ENCODE peak calls at places on chromosomes 13 and 19, in seven cellular contexts. A, H, Y, Q, I, K and G are unnamed samples.

GRCh38 chr13:24152292-24153214 is 8.0 kb upstream of the SPATA13 start:
- DNase-seq in A (no peak), H (no peak), Y (no peak), Q (no peak), I (no peak), K (no peak), G (no peak)

GRCh38 chr13:29922281-29922821 is 71.9 kb upstream of the UBL3 start:
- DNase-seq in A (no peak), H (no peak), Y (no peak), Q (no peak), I (peak), K (no peak), G (no peak)

GRCh38 chr13:32997399-32997798 is 18.8 kb upstream of the KL start:
- DNase-seq in A (no peak), H (no peak), Y (no peak), Q (no peak), I (no peak), K (no peak), G (no peak)

GRCh38 chr19:47613165-47614146 is 4.5 kb downstream of the BICRA start:
- DNase-seq in A (peak), H (no peak), Y (no peak), Q (peak), I (peak), K (no peak), G (peak)

GRCh38 chr13:34816543-34816942 is 125.5 kb upstream of the NBEA start:
- DNase-seq in A (no peak), H (no peak), Y (no peak), Q (no peak), I (no peak), K (no peak), G (no peak)

GRCh38 chr13:57878291-57878690 is 246.7 kb downstream of the PCDH17 start:
- DNase-seq in A (no peak), H (no peak), Y (no peak), Q (no peak), I (peak), K (no peak), G (no peak)

GRCh38 chr13:109256866-109257760 is 529.3 kb downstream of the IRS2 start:
- DNase-seq in A (peak), H (no peak), Y (no peak), Q (no peak), I (peak), K (peak), G (no peak)

GRCh38 chr13:107736149-107736548 is 479.2 kb downstream of the LIG4 start:
- DNase-seq in A (no peak), H (no peak), Y (no peak), Q (no peak), I (no peak), K (no peak), G (no peak)

GRCh38 chr19:46776927-46777911 is 11.2 kb downstream of the SLC1A5 start:
- DNase-seq in A (no peak), H (no peak), Y (no peak), Q (peak), I (no peak), K (no peak), G (peak)

GRCh38 chr13:32728327-32728726 is 142.1 kb downstream of the PDS5B start:
- DNase-seq in A (no peak), H (no peak), Y (no peak), Q (peak), I (no peak), K (no peak), G (peak)

GRCh38 chr13:51562011-51562671 is 22.1 kb upstream of the WDFY2 start:
- DNase-seq in A (no peak), H (no peak), Y (no peak), Q (no peak), I (no peak), K (peak), G (no peak)

GRCh38 chr13:83549671-83550070 is 332.6 kb downstream of the SLITRK1 start:
- DNase-seq in A (no peak), H (no peak), Y (no peak), Q (no peak), I (no peak), K (no peak), G (no peak)

GRCh38 chr13:97538193-97538592 is 104.2 kb downstream of the RAP2A start:
- DNase-seq in A (no peak), H (no peak), Y (no peak), Q (no peak), I (no peak), K (no peak), G (no peak)

GRCh38 chr19:16324384-16325160 is at the start of gene KLF2:
- DNase-seq in A (peak), H (peak), Y (peak), Q (peak), I (peak), K (peak), G (peak)

GRCh38 chr19:35266904-35267817 is 1.6 kb upstream of the USF2 start:
- DNase-seq in A (no peak), H (peak), Y (no peak), Q (peak), I (no peak), K (peak), G (peak)

GRCh38 chr19:958967-959685 is 25.0 kb upstream of the WDR18 start:
- DNase-seq in A (peak), H (no peak), Y (no peak), Q (no peak), I (peak), K (no peak), G (no peak)

GRCh38 chr19:14467816-14468215 is 7.3 kb downstream of the PTGER1 start:
- DNase-seq in A (no peak), H (no peak), Y (no peak), Q (no peak), I (no peak), K (no peak), G (peak)

GRCh38 chr19:1453525-1454371 is 3.8 kb downstream of the APC2 start:
- DNase-seq in A (no peak), H (no peak), Y (no peak), Q (peak), I (peak), K (peak), G (peak)

GRCh38 chr19:58575183-58576041 is 2.3 kb upstream of the MZF1 start:
- DNase-seq in A (peak), H (peak), Y (peak), Q (peak), I (peak), K (peak), G (peak)

GRCh38 chr13:56986121-56986520 is 154.6 kb upstream of the PRR20A start:
- DNase-seq in A (no peak), H (no peak), Y (no peak), Q (no peak), I (no peak), K (no peak), G (no peak)

GRCh38 chr19:40672038-40672437 is 18.4 kb downstream of the NUMBL start:
- DNase-seq in A (no peak), H (no peak), Y (no peak), Q (no peak), I (no peak), K (no peak), G (no peak)

GRCh38 chr13:50236898-50237318 is 221.7 kb downstream of the KCNRG start:
- DNase-seq in A (peak), H (no peak), Y (no peak), Q (no peak), I (peak), K (no peak), G (no peak)

DNA sequence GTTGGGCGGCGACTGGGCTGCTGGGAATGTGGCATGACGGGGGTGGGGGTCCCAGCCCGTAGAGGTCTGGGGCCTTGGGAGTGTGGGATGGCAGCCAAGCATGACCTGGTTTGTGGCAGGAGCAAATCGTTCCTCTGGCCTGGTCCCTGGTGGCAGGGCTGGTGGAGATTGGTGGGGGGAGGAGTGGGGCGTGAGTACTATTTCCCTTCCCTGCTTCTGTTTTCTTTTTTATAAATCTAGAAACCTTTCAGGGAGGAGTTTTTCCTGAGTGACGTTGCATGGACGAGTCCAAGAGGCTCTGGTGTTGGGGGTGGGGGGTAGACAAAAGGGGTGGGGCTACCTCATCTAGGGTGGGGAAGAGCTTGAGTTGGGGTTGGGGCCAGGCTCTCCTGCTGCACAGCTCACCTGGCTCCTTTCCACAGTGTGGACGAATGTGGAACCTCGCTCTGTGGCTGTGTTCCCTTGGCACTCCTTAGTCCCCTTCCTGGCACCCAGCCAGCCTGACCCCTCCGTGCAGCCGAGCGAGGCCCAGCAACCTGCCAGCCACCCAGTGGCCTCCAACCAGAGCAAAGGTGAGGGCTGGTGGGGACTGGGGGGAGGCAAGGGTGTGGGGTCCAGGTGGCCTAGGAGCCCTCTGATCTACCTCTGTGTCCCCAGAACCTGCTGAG is 15.4 kb upstream of the PRR19 start:
- DNase-seq in A (no peak), H (peak), Y (no peak), Q (no peak), I (peak), K (peak), G (no peak)
- H3K4me3 ChIP-seq in A (peak), H (peak), Y (peak), Q (peak), I (peak), K (no peak), G (no peak)

DNA sequence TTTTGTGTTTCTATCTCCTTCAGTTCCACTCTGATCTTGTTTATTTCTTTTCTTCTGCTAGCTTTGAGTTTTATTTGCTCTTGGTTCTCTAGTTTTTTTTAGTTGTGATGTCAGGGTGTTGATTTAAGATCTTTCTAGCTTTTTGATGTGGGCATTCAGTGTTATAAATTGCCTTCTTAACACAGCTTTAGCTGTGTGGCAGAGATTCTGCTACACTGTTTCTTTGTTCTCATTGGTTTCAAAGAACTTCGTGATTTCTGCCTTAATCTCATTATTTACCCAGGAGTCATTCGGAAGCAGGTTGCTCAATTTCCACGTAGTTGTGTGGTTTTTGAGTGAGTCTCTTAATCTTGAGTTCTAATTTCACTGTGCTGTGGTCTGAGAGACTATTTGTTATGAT is 251.7 kb upstream of the HTR2A start:
- DNase-seq in A (no peak), H (no peak), Y (no peak), Q (no peak), I (no peak), K (no peak), G (no peak)
- H3K4me3 ChIP-seq in A (no peak), H (no peak), Y (no peak), Q (no peak), I (no peak), K (no peak), G (no peak)

GRCh38 chr19:10604460-10604980 is 17.4 kb upstream of the AP1M2 start:
- DNase-seq in A (no peak), H (peak), Y (no peak), Q (no peak), I (no peak), K (no peak), G (no peak)
- H3K4me3 ChIP-seq in A (no peak), H (peak), Y (peak), Q (no peak), I (no peak), K (no peak), G (no peak)

DNA sequence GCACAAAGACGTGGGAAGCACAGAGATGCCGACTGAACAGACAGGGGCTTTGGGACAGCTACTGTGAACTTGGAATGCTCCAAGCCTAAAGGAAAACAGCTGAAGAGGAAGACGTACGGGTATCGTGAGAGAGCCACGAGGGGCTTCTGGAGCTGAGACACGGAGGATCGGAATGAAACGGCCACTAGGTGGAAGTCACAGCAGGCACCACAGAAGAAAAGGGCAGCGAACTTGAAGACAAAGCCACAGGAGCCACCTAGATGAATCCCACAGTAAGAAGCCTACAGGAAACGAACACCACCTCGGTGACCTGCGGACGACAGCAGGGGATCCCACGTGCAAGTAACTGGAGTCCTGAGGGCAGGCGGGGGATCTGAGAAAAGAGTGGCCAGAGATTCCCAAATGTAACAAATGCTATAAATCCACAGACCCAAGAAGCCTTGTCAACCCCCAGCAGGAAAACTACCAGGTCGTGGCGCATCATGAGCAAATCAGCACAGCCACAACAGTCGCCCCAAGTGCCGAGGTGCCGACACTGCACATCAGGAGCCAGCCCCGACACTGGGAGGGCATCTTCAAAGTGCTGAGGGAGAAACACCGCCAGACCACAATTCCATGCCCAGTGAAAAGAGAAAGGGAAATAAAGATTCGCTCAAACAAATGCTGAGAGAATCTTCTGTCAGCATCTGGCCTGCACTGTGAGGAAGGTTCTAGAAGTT is 39.3 kb upstream of the ISYNA1 start:
- DNase-seq in A (no peak), H (no peak), Y (no peak), Q (no peak), I (no peak), K (no peak), G (no peak)
- H3K4me3 ChIP-seq in A (no peak), H (no peak), Y (no peak), Q (no peak), I (no peak), K (no peak), G (no peak)